ENCODE peak calls at places on chromosomes 7 and 10, in four cellular contexts. One of them, this sample, is unnamed.

GRCh38 chr7:133265821-133266220 is 12.9 kb downstream of the EXOC4 start:
- DNase-seq in NCI-H774: no peak
- DNase-seq in hepatocyte: no peak
- DNase-seq in NCI-H82: no peak
- DNase-seq in this sample: no peak

GRCh38 chr7:93365341-93365740 is 133.2 kb downstream of the VPS50 start:
- DNase-seq in NCI-H82: no peak
- DNase-seq in hepatocyte: no peak
- DNase-seq in NCI-H774: no peak
- DNase-seq in this sample: peak

GRCh38 chr10:119522747-119523426 is 19.6 kb downstream of the RGS10 start:
- DNase-seq in hepatocyte: no peak
- DNase-seq in NCI-H82: no peak
- DNase-seq in NCI-H774: no peak
- DNase-seq in this sample: no peak

GRCh38 chr7:96306385-96307125 is 15.3 kb downstream of the SLC25A13 start:
- DNase-seq in NCI-H82: no peak
- DNase-seq in NCI-H774: no peak
- DNase-seq in hepatocyte: no peak
- DNase-seq in this sample: no peak

GRCh38 chr7:82677064-82677463 is 233.5 kb upstream of the CACNA2D1 start:
- DNase-seq in NCI-H774: no peak
- DNase-seq in hepatocyte: no peak
- DNase-seq in NCI-H82: peak
- DNase-seq in this sample: peak

GRCh38 chr10:76032442-76033039 is 601.1 kb downstream of the LRMDA start:
- DNase-seq in NCI-H82: no peak
- DNase-seq in hepatocyte: no peak
- DNase-seq in NCI-H774: no peak
- DNase-seq in this sample: no peak

GRCh38 chr10:104104926-104105325 is 17.0 kb upstream of the SFR1 start:
- DNase-seq in hepatocyte: no peak
- DNase-seq in NCI-H774: no peak
- DNase-seq in NCI-H82: no peak
- DNase-seq in this sample: no peak

GRCh38 chr7:64098-64521 is 128.3 kb upstream of the FAM20C start:
- DNase-seq in hepatocyte: peak
- DNase-seq in NCI-H774: no peak
- DNase-seq in NCI-H82: peak
- DNase-seq in this sample: peak

GRCh38 chr10:124654686-124655085 is 89.5 kb downstream of the FAM53B start:
- DNase-seq in hepatocyte: no peak
- DNase-seq in NCI-H774: no peak
- DNase-seq in NCI-H82: no peak
- DNase-seq in this sample: no peak

GRCh38 chr7:18806177-18806576 is 310.6 kb downstream of the HDAC9 start:
- DNase-seq in NCI-H774: no peak
- DNase-seq in hepatocyte: no peak
- DNase-seq in NCI-H82: no peak
- DNase-seq in this sample: no peak

GRCh38 chr7:149624006-149624405 is 126.4 kb upstream of the ZNF746 start:
- DNase-seq in hepatocyte: peak
- DNase-seq in NCI-H774: no peak
- DNase-seq in NCI-H82: peak
- DNase-seq in this sample: peak

GRCh38 chr10:66925896-66926719 is at the start of gene LRRTM3:
- DNase-seq in hepatocyte: peak
- DNase-seq in NCI-H774: peak
- DNase-seq in NCI-H82: peak
- DNase-seq in this sample: peak

GRCh38 chr7:129257168-129257567 is 32.3 kb downstream of the AHCYL2 start:
- DNase-seq in NCI-H774: no peak
- DNase-seq in NCI-H82: no peak
- DNase-seq in hepatocyte: no peak
- DNase-seq in this sample: no peak

GRCh38 chr10:112307631-112308502 is 24.7 kb downstream of the TECTB start:
- DNase-seq in NCI-H82: peak
- DNase-seq in hepatocyte: peak
- DNase-seq in NCI-H774: no peak
- DNase-seq in this sample: peak

GRCh38 chr7:137996386-137996851 is 5.5 kb downstream of the CREB3L2 start:
- DNase-seq in NCI-H82: peak
- DNase-seq in NCI-H774: no peak
- DNase-seq in hepatocyte: no peak
- DNase-seq in this sample: peak

GRCh38 chr7:17580141-17580540 is 281.7 kb downstream of the AHR start:
- DNase-seq in hepatocyte: no peak
- DNase-seq in NCI-H82: no peak
- DNase-seq in NCI-H774: no peak
- DNase-seq in this sample: no peak

GRCh38 chr7:69739906-69740545 is 141.8 kb downstream of the AUTS2 start:
- DNase-seq in NCI-H774: no peak
- DNase-seq in NCI-H82: peak
- DNase-seq in hepatocyte: no peak
- DNase-seq in this sample: peak

GRCh38 chr10:68137174-68137573 is 27.9 kb downstream of the MYPN start:
- DNase-seq in NCI-H82: no peak
- DNase-seq in NCI-H774: no peak
- DNase-seq in hepatocyte: no peak
- DNase-seq in this sample: no peak

GRCh38 chr7:15463801-15464761 is 97.7 kb downstream of the AGMO start:
- DNase-seq in NCI-H82: no peak
- DNase-seq in hepatocyte: no peak
- DNase-seq in NCI-H774: no peak
- DNase-seq in this sample: no peak